ENCODE peak calls at places on chromosomes 16 and 17, in seven cellular contexts. W is esophagus muscularis mucosa, R is transverse colon, T is AG09309, B is upper lobe of right lung, U is uterus, Q is AG04450. V is an unnamed sample.
A peak's percentile ranks its signal among the peaks of the same experiment; 100 is the strongest.

GRCh38 chr16:10314811-10315210 is 71.0 kb upstream of the ATF7IP2 start:
- DNase-seq in W (no peak), U (no peak), T (no peak), Q (no peak), B (no peak), R (no peak), V (peak; percentile 31)

GRCh38 chr16:81493755-81494433 is 49.3 kb downstream of the CMIP start:
- DNase-seq in W (no peak), T (no peak), R (peak; percentile 71), Q (peak; percentile 37), B (no peak), U (no peak), V (peak; percentile 72)

GRCh38 chr16:75193265-75193650 is 13.7 kb downstream of the CTRB2 start:
- DNase-seq in Q (no peak), W (no peak), R (no peak), T (no peak), B (no peak), U (no peak), V (peak; percentile 19)

GRCh38 chr17:73814070-73814469 is 169.8 kb upstream of the SDK2 start:
- DNase-seq in R (no peak), U (no peak), T (no peak), W (no peak), Q (no peak), B (no peak), V (no peak)

GRCh38 chr17:50280801-50281441 is 6.7 kb downstream of the TMEM92 start:
- DNase-seq in T (no peak), R (no peak), B (no peak), Q (no peak), W (no peak), U (no peak), V (no peak)

GRCh38 chr17:35387496-35387895 is 14.1 kb upstream of the SLFN11 start:
- DNase-seq in B (no peak), Q (no peak), T (no peak), R (no peak), W (no peak), U (no peak), V (no peak)

GRCh38 chr16:84228321-84228838 is 11.4 kb downstream of the KCNG4 start:
- DNase-seq in T (peak; percentile 57), R (peak; percentile 15), U (peak; percentile 71), B (peak; percentile 81), Q (peak; percentile 66), W (peak; percentile 95), V (peak; percentile 88)

GRCh38 chr17:17051380-17051779 is 9.1 kb downstream of the MPRIP start:
- DNase-seq in T (no peak), Q (no peak), R (no peak), B (peak; percentile 57), W (no peak), U (peak; percentile 5), V (no peak)

GRCh38 chr17:33725675-33726271 is 432.7 kb upstream of the ASIC2 start:
- DNase-seq in U (no peak), W (no peak), Q (no peak), R (peak; percentile 24), B (peak; percentile 73), T (no peak), V (peak; percentile 25)

GRCh38 chr17:35499548-35499947 is 37.9 kb downstream of the SLFN12L start:
- DNase-seq in W (no peak), B (no peak), U (no peak), R (no peak), Q (no peak), T (no peak), V (no peak)

GRCh38 chr17:37054894-37055293 is 106.1 kb downstream of the AATF start:
- DNase-seq in Q (no peak), T (no peak), B (no peak), W (no peak), R (no peak), U (no peak), V (no peak)

GRCh38 chr17:50421308-50422031 is 4.5 kb upstream of the ACSF2 start:
- DNase-seq in U (no peak), R (no peak), Q (no peak), W (no peak), T (no peak), B (no peak), V (peak; percentile 60)

GRCh38 chr17:68460715-68461114 is 3.4 kb upstream of the WIPI1 start:
- DNase-seq in W (no peak), R (no peak), U (no peak), Q (no peak), B (no peak), T (no peak), V (no peak)

GRCh38 chr16:23509763-23510153 is 536 bp downstream of the GGA2 start:
- DNase-seq in T (no peak), B (no peak), Q (no peak), U (peak; percentile 26), R (no peak), W (no peak), V (peak; percentile 42)

GRCh38 chr17:63598284-63598683 is 2.4 kb upstream of the TACO1 start:
- DNase-seq in Q (no peak), R (no peak), U (no peak), B (no peak), W (no peak), T (no peak), V (no peak)

GRCh38 chr16:75226550-75227360 is 8.0 kb downstream of the CTRB1 start:
- DNase-seq in W (no peak), Q (no peak), R (no peak), T (no peak), B (no peak), U (peak; percentile 15), V (no peak)

GRCh38 chr16:86722970-86723369 is 144.6 kb downstream of the FOXL1 start:
- DNase-seq in W (no peak), T (peak; percentile 42), R (no peak), B (no peak), Q (no peak), U (no peak), V (peak; percentile 66)

GRCh38 chr17:41738077-41738800 is 3.8 kb upstream of the HAP1 start:
- DNase-seq in W (peak; percentile 94), B (peak; percentile 86), U (peak; percentile 87), R (peak; percentile 87), Q (peak; percentile 54), T (peak; percentile 21), V (peak; percentile 79)

GRCh38 chr16:67260426-67261063 is 11.8 kb downstream of the SLC9A5 start:
- DNase-seq in R (no peak), U (no peak), T (no peak), W (no peak), Q (no peak), B (no peak), V (peak; percentile 79)

GRCh38 chr17:16980813-16981731 is 9.2 kb upstream of the TNFRSF13B start:
- DNase-seq in T (no peak), B (no peak), U (no peak), Q (no peak), R (peak; percentile 71), W (no peak), V (no peak)

GRCh38 chr16:30659507-30660423 is 1.5 kb downstream of the FBRS start:
- DNase-seq in B (peak; percentile 73), U (peak; percentile 46), Q (no peak), T (no peak), W (no peak), R (peak; percentile 46), V (peak; percentile 17)

GRCh38 chr17:82679586-82680465 is 18.7 kb downstream of the RAB40B start:
- DNase-seq in R (peak; percentile 68), Q (no peak), B (no peak), U (no peak), T (no peak), W (no peak), V (no peak)

GRCh38 chr16:52451971-52452421 is 94.9 kb downstream of the TOX3 start:
- DNase-seq in W (no peak), B (no peak), T (no peak), U (no peak), Q (no peak), R (peak; percentile 68), V (no peak)

GRCh38 chr17:30299000-30299399 is 7.3 kb upstream of the BLMH start:
- DNase-seq in U (no peak), R (no peak), W (no peak), Q (no peak), B (no peak), T (no peak), V (peak; percentile 63)
- TF ChIP-seq CTCF in U (no peak), R (no peak), W (no peak), Q (peak; percentile 50), B (no peak), T (peak; percentile 46), V (peak; percentile 57)

GRCh38 chr16:14289692-14290340 is 218.7 kb downstream of the MRTFB start:
- DNase-seq in T (no peak), Q (no peak), R (no peak), U (no peak), W (no peak), B (no peak), V (peak; percentile 41)
- TF ChIP-seq CTCF in T (peak; percentile 42), Q (peak; percentile 46), R (peak; percentile 25), U (no peak), W (no peak), B (peak; percentile 43), V (peak; percentile 65)

DNA sequence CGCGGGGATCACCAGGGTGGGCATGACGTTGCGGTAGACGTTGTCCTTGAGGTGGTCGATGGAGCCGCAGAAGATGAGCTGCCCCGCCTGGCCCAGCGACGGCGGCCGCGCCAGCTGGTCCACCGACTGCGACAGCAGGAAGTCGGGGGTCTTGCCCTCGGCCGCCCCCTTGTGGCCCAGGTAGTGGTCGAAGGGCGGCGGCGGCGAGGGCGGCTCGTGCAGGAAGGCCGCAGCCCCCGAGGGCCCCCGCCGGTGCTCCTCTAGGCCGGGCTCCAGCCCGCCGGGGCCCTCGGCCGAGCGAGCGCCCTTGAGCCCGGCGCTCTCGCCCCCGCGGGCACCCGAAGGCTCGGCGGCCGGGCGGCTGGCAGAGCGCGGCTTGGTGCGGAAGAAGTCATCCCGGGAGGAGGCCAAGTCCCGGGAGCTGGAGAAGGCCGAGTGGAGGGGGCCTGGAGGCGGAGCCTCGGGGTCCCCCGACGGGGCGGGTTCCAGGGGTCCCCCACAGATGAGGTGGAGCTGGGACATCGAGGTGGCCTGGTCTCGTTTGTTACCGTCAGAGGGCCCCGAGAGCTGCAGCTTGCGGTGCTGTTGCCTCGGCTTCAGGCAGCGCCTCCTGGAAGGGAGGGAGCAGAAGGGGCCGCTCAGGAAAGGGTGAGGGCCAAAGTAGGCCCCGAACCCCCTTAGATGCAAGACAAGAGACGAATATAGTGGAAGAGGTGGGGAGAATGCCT is 8.9 kb downstream of the FAM171A2 start:
- DNase-seq in B (peak; percentile 73), R (peak; percentile 69), U (peak; percentile 27), T (no peak), Q (no peak), W (no peak), V (no peak)
- TF ChIP-seq CTCF in B (peak; percentile 20), R (peak; percentile 18), U (peak; percentile 16), T (no peak), Q (no peak), W (no peak), V (no peak)

GRCh38 chr16:85527767-85528297 is 85.3 kb upstream of the GSE1 start:
- DNase-seq in R (no peak), W (no peak), B (no peak), T (no peak), U (no peak), Q (no peak), V (no peak)

GRCh38 chr16:85530370-85530739 is 82.8 kb upstream of the GSE1 start:
- DNase-seq in R (no peak), U (no peak), T (no peak), B (no peak), W (no peak), Q (no peak), V (no peak)

GRCh38 chr16:85531516-85531915 is 81.6 kb upstream of the GSE1 start:
- DNase-seq in W (no peak), B (no peak), T (no peak), U (no peak), R (no peak), Q (no peak), V (no peak)

GRCh38 chr16:85528528-85529387 is 84.4 kb upstream of the GSE1 start:
- DNase-seq in W (no peak), T (no peak), R (no peak), Q (no peak), U (no peak), B (no peak), V (no peak)

GRCh38 chr16:85529489-85530369 is 83.4 kb upstream of the GSE1 start:
- DNase-seq in Q (no peak), W (no peak), R (no peak), T (no peak), B (no peak), U (no peak), V (no peak)
- TF ChIP-seq CTCF in Q (no peak), W (no peak), R (no peak), T (no peak), B (peak; percentile 14), U (no peak), V (peak; percentile 8)

V was measured in choroid plexus epithelial cell.